ENCODE peak calls at places on chromosome 16, in seven cellular contexts. One of them, this sample, is unnamed.

GRCh38 chr16:31876955-31877828 is 3.6 kb downstream of the ZNF267 start:
- DNase-seq in lower lobe of right lung: no peak
- DNase-seq in astrocyte of the spinal cord: peak; percentile 93
- DNase-seq in AG04450: peak; percentile 72
- DNase-seq in midbrain: no peak
- DNase-seq in omental fat pad: no peak
- DNase-seq in esophagus squamous epithelium: no peak
- DNase-seq in this sample: no peak

GRCh38 chr16:2897110-2897509 is 14.1 kb downstream of the FLYWCH2 start:
- DNase-seq in omental fat pad: no peak
- DNase-seq in AG04450: no peak
- DNase-seq in lower lobe of right lung: no peak
- DNase-seq in astrocyte of the spinal cord: no peak
- DNase-seq in esophagus squamous epithelium: no peak
- DNase-seq in midbrain: no peak
- DNase-seq in this sample: no peak

GRCh38 chr16:72986011-72986410 is 61.9 kb downstream of the ZFHX3 start:
- DNase-seq in AG04450: no peak
- DNase-seq in omental fat pad: no peak
- DNase-seq in lower lobe of right lung: no peak
- DNase-seq in astrocyte of the spinal cord: peak; percentile 29
- DNase-seq in midbrain: no peak
- DNase-seq in esophagus squamous epithelium: no peak
- DNase-seq in this sample: peak; percentile 94

GRCh38 chr16:56780646-56781045 is 50.7 kb downstream of the NUP93 start:
- DNase-seq in midbrain: no peak
- DNase-seq in esophagus squamous epithelium: no peak
- DNase-seq in astrocyte of the spinal cord: no peak
- DNase-seq in omental fat pad: no peak
- DNase-seq in AG04450: no peak
- DNase-seq in lower lobe of right lung: no peak
- DNase-seq in this sample: no peak

GRCh38 chr16:81005644-81006471 is 827 bp downstream of the CMC2 start:
- DNase-seq in midbrain: peak; percentile 40
- DNase-seq in lower lobe of right lung: no peak
- DNase-seq in esophagus squamous epithelium: peak; percentile 27
- DNase-seq in AG04450: no peak
- DNase-seq in omental fat pad: no peak
- DNase-seq in astrocyte of the spinal cord: peak; percentile 35
- DNase-seq in this sample: peak; percentile 95

GRCh38 chr16:88327566-88328312 is 55.0 kb upstream of the ZNF469 start:
- DNase-seq in esophagus squamous epithelium: no peak
- DNase-seq in omental fat pad: no peak
- DNase-seq in astrocyte of the spinal cord: peak; percentile 61
- DNase-seq in lower lobe of right lung: no peak
- DNase-seq in AG04450: no peak
- DNase-seq in midbrain: no peak
- DNase-seq in this sample: no peak

GRCh38 chr16:24041834-24042631 is 206.2 kb downstream of the PRKCB start:
- DNase-seq in midbrain: peak; percentile 79
- DNase-seq in lower lobe of right lung: peak; percentile 63
- DNase-seq in esophagus squamous epithelium: no peak
- DNase-seq in AG04450: peak; percentile 11
- DNase-seq in astrocyte of the spinal cord: peak; percentile 18
- DNase-seq in omental fat pad: peak; percentile 47
- DNase-seq in this sample: peak; percentile 32

GRCh38 chr16:67539271-67539670 is 10.6 kb downstream of the RIPOR1 start:
- DNase-seq in lower lobe of right lung: no peak
- DNase-seq in omental fat pad: no peak
- DNase-seq in astrocyte of the spinal cord: no peak
- DNase-seq in AG04450: no peak
- DNase-seq in midbrain: no peak
- DNase-seq in esophagus squamous epithelium: no peak
- DNase-seq in this sample: no peak

GRCh38 chr16:50244140-50244503 is 22.2 kb upstream of the ADCY7 start:
- DNase-seq in omental fat pad: no peak
- DNase-seq in lower lobe of right lung: no peak
- DNase-seq in AG04450: no peak
- DNase-seq in astrocyte of the spinal cord: peak; percentile 25
- DNase-seq in midbrain: no peak
- DNase-seq in esophagus squamous epithelium: no peak
- DNase-seq in this sample: no peak

GRCh38 chr16:660459-661183 is 7.3 kb upstream of the RHOT2 start:
- DNase-seq in astrocyte of the spinal cord: peak; percentile 78
- DNase-seq in AG04450: peak; percentile 55
- DNase-seq in lower lobe of right lung: peak; percentile 97
- DNase-seq in esophagus squamous epithelium: no peak
- DNase-seq in midbrain: peak; percentile 82
- DNase-seq in omental fat pad: peak; percentile 55
- DNase-seq in this sample: peak; percentile 68

GRCh38 chr16:2467301-2468141 is 3.6 kb upstream of the NTN3 start:
- DNase-seq in omental fat pad: no peak
- DNase-seq in astrocyte of the spinal cord: peak; percentile 72
- DNase-seq in AG04450: no peak
- DNase-seq in esophagus squamous epithelium: no peak
- DNase-seq in lower lobe of right lung: peak; percentile 77
- DNase-seq in midbrain: peak; percentile 79
- DNase-seq in this sample: peak; percentile 97

GRCh38 chr16:71792176-71792575 is 16.5 kb downstream of the AP1G1 start:
- DNase-seq in midbrain: no peak
- DNase-seq in omental fat pad: no peak
- DNase-seq in AG04450: no peak
- DNase-seq in astrocyte of the spinal cord: no peak
- DNase-seq in esophagus squamous epithelium: no peak
- DNase-seq in lower lobe of right lung: no peak
- DNase-seq in this sample: no peak

GRCh38 chr16:15653227-15653626 is 3.2 kb downstream of the NDE1 start:
- DNase-seq in omental fat pad: no peak
- DNase-seq in lower lobe of right lung: no peak
- DNase-seq in astrocyte of the spinal cord: peak; percentile 74
- DNase-seq in AG04450: peak; percentile 90
- DNase-seq in midbrain: no peak
- DNase-seq in esophagus squamous epithelium: no peak
- DNase-seq in this sample: peak; percentile 86

GRCh38 chr16:72705806-72706205 is 342.1 kb downstream of the ZFHX3 start:
- DNase-seq in esophagus squamous epithelium: no peak
- DNase-seq in astrocyte of the spinal cord: no peak
- DNase-seq in AG04450: no peak
- DNase-seq in midbrain: no peak
- DNase-seq in omental fat pad: no peak
- DNase-seq in lower lobe of right lung: no peak
- DNase-seq in this sample: no peak

GRCh38 chr16:89183463-89183862 is 11.9 kb downstream of the CDH15 start:
- DNase-seq in lower lobe of right lung: no peak
- DNase-seq in omental fat pad: no peak
- DNase-seq in astrocyte of the spinal cord: no peak
- DNase-seq in esophagus squamous epithelium: no peak
- DNase-seq in midbrain: no peak
- DNase-seq in AG04450: no peak
- DNase-seq in this sample: no peak

GRCh38 chr16:2026461-2027023 is at the start of gene NHERF2:
- DNase-seq in lower lobe of right lung: no peak
- DNase-seq in AG04450: no peak
- DNase-seq in astrocyte of the spinal cord: no peak
- DNase-seq in omental fat pad: no peak
- DNase-seq in midbrain: no peak
- DNase-seq in esophagus squamous epithelium: no peak
- DNase-seq in this sample: no peak

GRCh38 chr16:66900721-66901441 is 17.8 kb downstream of the CDH16 start:
- DNase-seq in midbrain: peak; percentile 30
- DNase-seq in omental fat pad: no peak
- DNase-seq in astrocyte of the spinal cord: no peak
- DNase-seq in lower lobe of right lung: no peak
- DNase-seq in AG04450: no peak
- DNase-seq in esophagus squamous epithelium: no peak
- DNase-seq in this sample: no peak

GRCh38 chr16:50831751-50832150 is 89.9 kb downstream of the CYLD start:
- DNase-seq in lower lobe of right lung: no peak
- DNase-seq in omental fat pad: no peak
- DNase-seq in astrocyte of the spinal cord: no peak
- DNase-seq in esophagus squamous epithelium: no peak
- DNase-seq in midbrain: no peak
- DNase-seq in AG04450: no peak
- DNase-seq in this sample: peak; percentile 28

GRCh38 chr16:79089735-79090284 is 510.7 kb downstream of the MAF start:
- DNase-seq in lower lobe of right lung: no peak
- DNase-seq in midbrain: peak; percentile 6
- DNase-seq in omental fat pad: no peak
- DNase-seq in astrocyte of the spinal cord: no peak
- DNase-seq in AG04450: no peak
- DNase-seq in esophagus squamous epithelium: no peak
- DNase-seq in this sample: no peak

GRCh38 chr16:14502932-14503741 is 126.9 kb downstream of the PARN start:
- DNase-seq in midbrain: no peak
- DNase-seq in omental fat pad: no peak
- DNase-seq in astrocyte of the spinal cord: peak; percentile 78
- DNase-seq in lower lobe of right lung: no peak
- DNase-seq in AG04450: peak; percentile 27
- DNase-seq in esophagus squamous epithelium: no peak
- DNase-seq in this sample: no peak

GRCh38 chr16:78034530-78034929 is 12.2 kb downstream of the CLEC3A start:
- DNase-seq in AG04450: no peak
- DNase-seq in esophagus squamous epithelium: no peak
- DNase-seq in astrocyte of the spinal cord: peak; percentile 50
- DNase-seq in omental fat pad: no peak
- DNase-seq in midbrain: no peak
- DNase-seq in lower lobe of right lung: no peak
- DNase-seq in this sample: no peak

GRCh38 chr16:15972046-15972868 is 22.8 kb downstream of the ABCC1 start:
- DNase-seq in AG04450: no peak
- DNase-seq in midbrain: no peak
- DNase-seq in esophagus squamous epithelium: no peak
- DNase-seq in lower lobe of right lung: no peak
- DNase-seq in omental fat pad: no peak
- DNase-seq in astrocyte of the spinal cord: no peak
- DNase-seq in this sample: no peak

GRCh38 chr16:79601092-79601977 is 798 bp upstream of the MAF start:
- DNase-seq in omental fat pad: no peak
- DNase-seq in esophagus squamous epithelium: no peak
- DNase-seq in midbrain: peak; percentile 38
- DNase-seq in AG04450: no peak
- DNase-seq in astrocyte of the spinal cord: peak; percentile 29
- DNase-seq in lower lobe of right lung: peak; percentile 65
- DNase-seq in this sample: peak; percentile 92

GRCh38 chr16:28981517-28981916 is 3.3 kb upstream of the LAT start:
- DNase-seq in esophagus squamous epithelium: no peak
- DNase-seq in AG04450: no peak
- DNase-seq in lower lobe of right lung: no peak
- DNase-seq in midbrain: no peak
- DNase-seq in omental fat pad: no peak
- DNase-seq in astrocyte of the spinal cord: no peak
- DNase-seq in this sample: no peak

GRCh38 chr16:73031155-73031866 is 16.6 kb downstream of the ZFHX3 start:
- DNase-seq in esophagus squamous epithelium: no peak
- DNase-seq in astrocyte of the spinal cord: no peak
- DNase-seq in lower lobe of right lung: no peak
- DNase-seq in AG04450: no peak
- DNase-seq in omental fat pad: no peak
- DNase-seq in midbrain: no peak
- DNase-seq in this sample: no peak

GRCh38 chr16:51243836-51244483 is 92.9 kb upstream of the SALL1 start:
- DNase-seq in lower lobe of right lung: no peak
- DNase-seq in esophagus squamous epithelium: no peak
- DNase-seq in AG04450: no peak
- DNase-seq in astrocyte of the spinal cord: peak; percentile 2
- DNase-seq in omental fat pad: no peak
- DNase-seq in midbrain: no peak
- DNase-seq in this sample: no peak

GRCh38 chr16:55542459-55543082 is 23.9 kb upstream of the CAPNS2 start:
- DNase-seq in astrocyte of the spinal cord: peak; percentile 78
- DNase-seq in midbrain: no peak
- DNase-seq in lower lobe of right lung: no peak
- DNase-seq in omental fat pad: no peak
- DNase-seq in AG04450: no peak
- DNase-seq in esophagus squamous epithelium: no peak
- DNase-seq in this sample: no peak

This sample was measured in lower leg skin.